ENCODE peak calls at places on chromosomes 16 and 17, in seven cellular contexts. P, C, Y, T, R, W and M are unnamed samples.

GRCh38 chr16:28983644-28984043 is 1.2 kb upstream of the LAT start:
- DNase-seq in P (no peak), C (no peak), Y (no peak), T (no peak), R (no peak), W (peak), M (no peak)

GRCh38 chr16:24839347-24839972 is 6.3 kb upstream of the SLC5A11 start:
- DNase-seq in P (no peak), C (no peak), Y (no peak), T (no peak), R (no peak), W (no peak), M (no peak)

GRCh38 chr17:53627511-53627910 is 195.2 kb upstream of the KIF2B start:
- DNase-seq in P (no peak), C (peak), Y (peak), T (peak), R (peak), W (no peak), M (peak)

GRCh38 chr17:65254166-65254565 is 117.0 kb downstream of the RGS9 start:
- DNase-seq in P (no peak), C (no peak), Y (peak), T (peak), R (peak), W (no peak), M (peak)

GRCh38 chr17:10772425-10773380 is 31.2 kb downstream of the TMEM238L start:
- DNase-seq in P (peak), C (no peak), Y (peak), T (peak), R (peak), W (no peak), M (peak)

GRCh38 chr17:30415491-30415890 is 36.8 kb downstream of the CPD start:
- DNase-seq in P (no peak), C (no peak), Y (peak), T (no peak), R (no peak), W (no peak), M (peak)

GRCh38 chr16:58933186-58933585 is 199.1 kb upstream of the GOT2 start:
- DNase-seq in P (no peak), C (no peak), Y (no peak), T (no peak), R (no peak), W (no peak), M (no peak)

GRCh38 chr16:84746875-84747274 is 47.1 kb downstream of the USP10 start:
- DNase-seq in P (no peak), C (no peak), Y (no peak), T (no peak), R (no peak), W (no peak), M (no peak)

GRCh38 chr17:83200746-83201145 is 121.3 kb downstream of the METRNL start:
- DNase-seq in P (no peak), C (no peak), Y (no peak), T (no peak), R (no peak), W (peak), M (no peak)

GRCh38 chr17:41149652-41149985 is at the start of gene KRTAP4-5:
- DNase-seq in P (no peak), C (no peak), Y (no peak), T (no peak), R (no peak), W (no peak), M (no peak)

GRCh38 chr17:43170766-43171681 is at the start of gene NBR1:
- DNase-seq in P (peak), C (peak), Y (peak), T (peak), R (peak), W (peak), M (peak)

GRCh38 chr16:25172831-25173230 is 43.9 kb upstream of the AQP8 start:
- DNase-seq in P (no peak), C (no peak), Y (no peak), T (no peak), R (no peak), W (no peak), M (no peak)

GRCh38 chr16:12099451-12100123 is 123.1 kb downstream of the SNX29 start:
- DNase-seq in P (no peak), C (no peak), Y (no peak), T (no peak), R (no peak), W (no peak), M (no peak)

GRCh38 chr16:70574595-70575271 is 51.1 kb downstream of the SF3B3 start:
- DNase-seq in P (no peak), C (no peak), Y (peak), T (no peak), R (no peak), W (no peak), M (no peak)

GRCh38 chr17:7133424-7133823 is 18.8 kb upstream of the ASGR2 start:
- DNase-seq in P (no peak), C (no peak), Y (peak), T (no peak), R (no peak), W (no peak), M (no peak)

GRCh38 chr17:6843241-6843890 is 11.8 kb upstream of the TEKT1 start:
- DNase-seq in P (no peak), C (peak), Y (peak), T (peak), R (peak), W (no peak), M (peak)

GRCh38 chr17:38466346-38467315 is 38.4 kb downstream of the ARHGAP23 start:
- DNase-seq in P (no peak), C (no peak), Y (no peak), T (no peak), R (no peak), W (peak), M (no peak)

GRCh38 chr17:48010193-48010592 is 27.4 kb downstream of the COPZ2 start:
- DNase-seq in P (no peak), C (no peak), Y (no peak), T (no peak), R (no peak), W (no peak), M (no peak)

GRCh38 chr17:48003686-48004120 is 32.8 kb downstream of the CDK5RAP3 start:
- DNase-seq in P (no peak), C (no peak), Y (no peak), T (no peak), R (no peak), W (no peak), M (no peak)

GRCh38 chr17:48002920-48003685 is 32.2 kb downstream of the CDK5RAP3 start:
- DNase-seq in P (no peak), C (no peak), Y (no peak), T (no peak), R (no peak), W (peak), M (no peak)

GRCh38 chr17:48004973-48005372 is 32.6 kb downstream of the COPZ2 start:
- DNase-seq in P (no peak), C (no peak), Y (no peak), T (no peak), R (no peak), W (no peak), M (no peak)

GRCh38 chr17:48006936-48007703 is 30.5 kb downstream of the COPZ2 start:
- DNase-seq in P (no peak), C (no peak), Y (no peak), T (no peak), R (no peak), W (no peak), M (no peak)
- TF ChIP-seq CTCF in P (no peak), C (no peak), Y (no peak), T (no peak), R (no peak), W (no peak), M (no peak)

GRCh38 chr17:50834786-50835562 is 412 bp upstream of the WFIKKN2 start:
- DNase-seq in P (no peak), C (peak), Y (peak), T (no peak), R (peak), W (peak), M (peak)
- H3K4me3 ChIP-seq in P (peak), C (peak), Y (no peak), T (no peak), R (peak), W (peak), M (peak)

GRCh38 chr16:67260426-67261063 is 11.8 kb downstream of the SLC9A5 start:
- DNase-seq in P (peak), C (peak), Y (peak), T (peak), R (peak), W (no peak), M (peak)
- TF ChIP-seq CTCF in P (peak), C (peak), Y (peak), T (peak), R (peak), W (peak), M (peak)

DNA sequence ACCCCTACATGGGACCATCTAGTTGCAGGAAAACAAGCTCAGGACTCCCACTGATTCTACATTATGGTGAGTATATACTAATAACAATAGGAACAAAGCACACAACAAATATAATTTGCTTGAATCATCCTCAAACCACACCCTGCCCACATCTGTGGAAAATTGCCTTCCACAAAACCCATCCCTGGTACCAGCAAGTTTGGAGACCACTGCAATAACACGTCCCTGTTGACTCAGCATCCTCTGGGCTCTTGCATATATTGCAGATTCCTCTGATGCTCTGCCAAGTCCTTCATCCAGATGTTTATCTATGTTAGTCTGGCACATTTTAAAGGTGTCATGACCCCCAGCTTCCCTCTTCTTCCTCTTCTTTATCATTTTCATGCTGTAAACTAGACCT is 138.4 kb downstream of the PCTP start:
- DNase-seq in P (no peak), C (no peak), Y (no peak), T (no peak), R (no peak), W (no peak), M (peak)
- H3K4me3 ChIP-seq in P (no peak), C (no peak), Y (no peak), T (no peak), R (no peak), W (no peak), M (no peak)

DNA sequence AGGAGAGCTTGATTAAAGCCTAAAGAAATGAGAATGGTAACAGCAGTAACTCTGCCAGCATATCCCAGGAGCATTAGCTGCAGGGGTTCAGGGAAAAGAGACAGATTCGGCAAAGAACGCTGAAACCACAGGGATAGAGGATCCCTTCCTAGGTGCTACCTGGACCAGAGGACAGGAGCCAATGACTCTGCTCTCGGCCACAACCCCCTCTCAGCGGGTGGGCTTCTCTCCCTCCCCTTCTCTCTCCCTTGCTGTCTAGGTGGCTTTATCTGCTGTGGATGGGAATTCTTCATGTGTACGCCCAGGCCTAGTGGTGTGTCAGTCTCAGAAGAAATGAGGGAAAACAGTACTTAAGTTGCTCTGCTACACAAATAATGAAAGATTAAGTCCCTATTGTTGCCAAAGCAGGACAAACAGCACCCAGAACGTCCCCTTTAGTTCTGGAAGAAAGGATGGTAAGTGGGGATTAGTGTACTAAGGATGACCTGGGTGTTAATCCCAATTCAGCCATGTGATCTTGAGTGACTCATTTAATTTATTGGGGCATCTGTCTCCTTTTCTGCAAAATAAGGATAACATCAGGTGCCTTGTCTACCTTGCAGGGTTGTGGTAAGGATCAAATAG is 123.3 kb downstream of the CDK5R1 start:
- DNase-seq in P (no peak), C (no peak), Y (no peak), T (no peak), R (no peak), W (no peak), M (no peak)
- TF ChIP-seq CTCF in P (no peak), C (no peak), Y (no peak), T (no peak), R (no peak), W (no peak), M (no peak)

GRCh38 chr17:77462101-77462500 is 321.3 kb downstream of the SEC14L1 start:
- DNase-seq in P (no peak), C (no peak), Y (no peak), T (no peak), R (no peak), W (peak), M (no peak)

GRCh38 chr17:77460514-77461046 is 319.8 kb downstream of the SEC14L1 start:
- DNase-seq in P (no peak), C (peak), Y (no peak), T (no peak), R (no peak), W (peak), M (no peak)

GRCh38 chr17:77462553-77463497 is 322.1 kb downstream of the SEC14L1 start:
- DNase-seq in P (no peak), C (no peak), Y (no peak), T (no peak), R (no peak), W (no peak), M (no peak)

GRCh38 chr17:77459018-77459755 is 318.4 kb downstream of the SEC14L1 start:
- DNase-seq in P (no peak), C (no peak), Y (no peak), T (no peak), R (no peak), W (peak), M (no peak)

DNA sequence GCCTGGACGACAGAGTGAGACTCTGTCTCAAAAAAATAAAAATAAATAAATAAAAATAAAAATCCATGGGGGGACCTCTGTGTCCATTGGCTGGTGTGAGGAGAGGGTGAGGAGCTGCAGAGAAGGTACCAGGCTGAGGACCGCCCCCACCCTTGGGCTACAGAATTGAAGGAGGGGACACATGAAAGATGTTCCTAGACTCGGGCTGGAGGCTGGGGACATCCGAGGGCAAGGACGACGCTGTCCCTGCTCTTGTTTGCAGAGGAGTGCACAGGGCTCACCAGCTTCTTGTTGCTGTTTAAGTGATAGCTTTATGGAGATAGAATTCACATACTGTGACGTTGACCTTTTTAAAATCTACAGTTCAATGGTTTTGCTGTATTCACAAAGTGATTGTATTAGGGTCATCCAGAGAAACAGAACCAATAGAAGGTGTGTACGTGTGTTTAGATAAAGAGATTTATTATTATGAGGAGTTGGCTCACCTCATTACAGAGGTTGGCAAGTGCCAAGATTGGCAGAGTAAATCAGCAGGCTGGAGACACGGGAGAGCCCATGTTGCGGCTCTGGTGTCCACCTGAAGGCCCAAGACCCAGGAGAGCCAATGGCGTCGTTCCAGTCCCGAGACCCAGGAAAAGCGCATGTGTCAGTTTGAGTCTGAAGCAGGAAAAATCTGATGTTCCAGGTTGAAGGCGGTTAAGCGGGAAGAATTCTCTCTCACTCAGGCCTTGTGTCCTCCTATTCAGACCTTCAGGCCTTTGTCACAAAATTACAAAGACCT is 320.7 kb downstream of the SEC14L1 start:
- DNase-seq in P (no peak), C (no peak), Y (no peak), T (no peak), R (no peak), W (no peak), M (no peak)
- H3K4me3 ChIP-seq in P (no peak), C (no peak), Y (no peak), T (no peak), R (no peak), W (no peak), M (no peak)

DNA sequence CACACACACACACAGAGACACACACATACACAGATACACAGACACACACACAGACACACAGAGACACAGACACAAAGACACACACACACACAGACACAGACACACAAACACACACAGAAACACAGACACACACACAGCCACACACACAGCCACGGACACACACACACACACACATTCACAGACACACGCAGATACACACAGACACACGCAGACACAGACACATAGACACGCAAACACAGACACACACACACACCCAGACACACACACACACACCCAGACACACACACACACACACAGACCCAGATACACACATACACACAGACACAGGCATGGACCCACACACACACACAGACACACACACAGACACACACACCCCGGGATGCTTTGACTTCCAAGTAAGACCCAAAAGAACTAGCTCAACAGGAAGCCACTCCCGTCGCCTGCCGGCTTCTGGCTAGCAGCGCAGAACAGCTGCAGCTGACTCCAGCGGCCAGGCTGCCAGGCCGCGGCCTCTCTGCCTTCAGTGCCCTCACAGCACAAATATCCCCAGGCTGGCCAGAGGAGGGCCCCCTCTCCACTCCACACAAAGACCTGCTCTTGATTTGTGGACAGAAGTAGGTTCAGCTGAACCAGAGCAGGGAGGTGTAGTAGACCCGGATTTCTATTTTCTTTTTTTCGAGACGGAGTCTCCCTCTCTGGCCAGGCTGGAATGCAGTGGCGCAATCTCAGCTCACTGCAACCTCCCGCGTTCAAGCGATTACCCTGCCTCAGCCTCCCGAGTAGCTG is 6.0 kb upstream of the CHRNE start:
- DNase-seq in P (peak), C (peak), Y (peak), T (peak), R (peak), W (peak), M (peak)
- TF ChIP-seq CTCF in P (peak), C (peak), Y (peak), T (peak), R (peak), W (peak), M (peak)

DNA sequence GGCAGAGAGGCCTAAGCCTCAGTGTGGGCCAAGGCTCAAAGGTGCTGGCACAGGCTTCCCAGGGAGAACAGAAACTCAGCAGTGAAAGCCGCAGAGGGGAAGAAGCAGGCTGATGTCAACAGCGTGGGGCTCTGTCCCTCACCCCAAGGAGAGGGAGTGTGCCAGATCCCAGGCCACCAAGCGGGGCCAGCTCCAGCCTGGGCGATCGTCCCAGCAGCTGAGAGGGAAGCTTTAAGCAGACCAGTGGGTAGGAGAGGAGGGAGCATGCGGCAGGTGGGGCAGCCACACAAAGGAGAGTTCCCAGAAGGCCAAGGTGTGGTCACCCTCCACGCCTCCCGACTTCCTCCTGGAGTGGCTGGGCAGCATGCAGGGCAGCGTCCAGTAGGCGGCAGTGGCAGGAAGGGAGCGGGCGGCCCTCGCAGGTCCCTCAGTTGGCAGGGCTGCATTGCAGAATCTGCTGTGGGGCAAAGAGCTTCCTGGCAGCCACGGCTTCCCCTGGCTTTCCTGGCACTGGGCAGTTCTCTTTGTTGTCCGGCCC is 6.0 kb downstream of the SYNGR2 start:
- DNase-seq in P (peak), C (peak), Y (no peak), T (peak), R (no peak), W (peak), M (no peak)
- H3K4me3 ChIP-seq in P (no peak), C (no peak), Y (no peak), T (no peak), R (no peak), W (peak), M (no peak)

GRCh38 chr16:57828272-57829161 is 26.2 kb upstream of the KIFC3 start:
- DNase-seq in P (no peak), C (no peak), Y (no peak), T (no peak), R (no peak), W (no peak), M (no peak)
- TF ChIP-seq CTCF in P (no peak), C (peak), Y (no peak), T (no peak), R (peak), W (no peak), M (no peak)

DNA sequence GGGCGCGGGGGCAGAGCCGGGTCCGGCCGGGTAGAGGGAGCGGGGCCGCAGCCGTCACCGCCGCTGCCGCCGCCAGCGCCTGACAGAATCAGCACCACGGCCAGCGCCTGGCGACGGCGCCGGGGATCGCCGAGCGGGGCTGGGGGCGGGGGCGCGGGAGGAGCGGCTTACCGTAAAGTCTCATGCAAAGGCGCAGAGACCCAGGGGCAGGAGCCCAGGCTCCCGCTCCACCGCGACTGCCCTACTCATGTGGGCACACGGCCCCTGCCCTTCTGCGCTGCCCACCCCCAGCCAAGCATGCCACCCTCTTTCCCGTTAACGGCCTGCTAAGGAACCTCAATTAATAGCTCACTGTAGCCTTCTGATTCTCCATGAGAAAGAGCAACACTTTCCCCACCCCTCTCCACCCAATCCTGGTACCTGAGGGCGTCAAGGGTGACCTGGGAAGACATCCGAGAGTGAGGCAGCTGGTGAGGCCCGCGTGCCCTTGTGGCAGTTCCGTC is at the start of gene SEZ6:
- DNase-seq in P (peak), C (peak), Y (peak), T (peak), R (peak), W (peak), M (peak)
- H3K4me3 ChIP-seq in P (peak), C (no peak), Y (no peak), T (no peak), R (no peak), W (no peak), M (no peak)